ENCODE peak calls at places on chromosomes 3 and 15, in seven cellular contexts. J is GM20000, D is fibroblast of pulmonary artery, W is A549, T is cardiac muscle cell, M is OCI-LY7, L is uterus. O is an unnamed sample.

GRCh38 chr3:15055019-15055557 is 10.0 kb downstream of the MRPS25 start:
- DNase-seq in M (peak; percentile 29), T (peak; percentile 17), L (no peak), D (peak; percentile 11), J (peak; percentile 68), W (no peak), O (peak; percentile 26)

GRCh38 chr3:42055291-42055690 is 35.9 kb upstream of the TRAK1 start:
- DNase-seq in L (no peak), D (peak; percentile 82), J (no peak), M (no peak), T (peak; percentile 77), W (no peak), O (peak; percentile 84)

GRCh38 chr3:87766736-87767135 is 292.1 kb downstream of the CGGBP1 start:
- DNase-seq in D (no peak), T (no peak), L (no peak), M (no peak), W (no peak), J (no peak), O (no peak)

GRCh38 chr3:128433630-128434185 is 33.0 kb downstream of the DNAJB8 start:
- DNase-seq in M (no peak), T (no peak), L (no peak), J (no peak), D (no peak), W (no peak), O (no peak)

GRCh38 chr3:115623414-115623868 is at the start of gene GAP43:
- DNase-seq in W (peak; percentile 8), L (peak; percentile 22), D (peak; percentile 81), M (no peak), T (peak; percentile 86), J (no peak), O (peak; percentile 74)

GRCh38 chr3:159229161-159229560 is 427.3 kb downstream of the MFSD1 start:
- DNase-seq in W (no peak), J (no peak), D (no peak), L (no peak), M (no peak), T (no peak), O (no peak)

GRCh38 chr3:85571835-85572234 is 613.0 kb downstream of the CADM2 start:
- DNase-seq in M (no peak), W (no peak), L (no peak), T (peak; percentile 31), J (no peak), D (peak; percentile 4), O (no peak)

GRCh38 chr3:60555704-60556340 is 695.4 kb downstream of the FHIT start:
- DNase-seq in D (no peak), J (peak; percentile 40), M (peak; percentile 20), T (no peak), L (no peak), W (no peak), O (peak; percentile 48)

GRCh38 chr3:113533534-113533892 is 1.2 kb downstream of the SIDT1 start:
- DNase-seq in D (no peak), W (no peak), M (peak; percentile 66), L (no peak), T (no peak), J (peak; percentile 56), O (no peak)

GRCh38 chr3:51796859-51797258 is 17.8 kb upstream of the IQCF6 start:
- DNase-seq in L (no peak), M (no peak), W (no peak), J (no peak), D (no peak), T (no peak), O (no peak)

GRCh38 chr3:127706785-127707351 is 34.1 kb downstream of the ABTB1 start:
- DNase-seq in J (no peak), D (no peak), L (peak; percentile 6), M (no peak), T (no peak), W (no peak), O (no peak)

GRCh38 chr15:88335074-88335473 is 78.5 kb upstream of the NTRK3 start:
- DNase-seq in D (no peak), L (no peak), M (no peak), W (no peak), J (no peak), T (no peak), O (no peak)

GRCh38 chr3:14484741-14485140 is 55.4 kb downstream of the GRIP2 start:
- DNase-seq in W (no peak), D (no peak), M (no peak), L (no peak), J (no peak), T (no peak), O (no peak)

GRCh38 chr3:126448141-126448892 is 27.4 kb downstream of the ZXDC start:
- DNase-seq in T (no peak), W (no peak), M (no peak), D (no peak), J (no peak), L (no peak), O (no peak)

GRCh38 chr3:196344663-196345062 is 6.5 kb upstream of the TM4SF19 start:
- DNase-seq in D (no peak), M (no peak), L (no peak), W (no peak), J (peak; percentile 38), T (no peak), O (no peak)

GRCh38 chr3:138348950-138349739 is 766 bp downstream of the MRAS start:
- DNase-seq in M (no peak), W (peak; percentile 22), T (peak; percentile 38), L (peak; percentile 57), D (peak; percentile 35), J (peak; percentile 29), O (peak; percentile 13)

GRCh38 chr3:17234382-17234781 is 349.6 kb downstream of the PLCL2 start:
- DNase-seq in M (no peak), J (no peak), W (no peak), L (no peak), T (no peak), D (no peak), O (no peak)

GRCh38 chr3:106092792-106093191 is 224.0 kb upstream of the CBLB start:
- DNase-seq in W (no peak), J (no peak), D (no peak), M (no peak), L (no peak), T (no peak), O (no peak)

GRCh38 chr15:92907880-92908279 is 7.8 kb downstream of the CHD2 start:
- DNase-seq in T (peak; percentile 88), M (no peak), J (no peak), W (no peak), D (peak; percentile 84), L (peak; percentile 83), O (peak; percentile 86)

GRCh38 chr3:48492461-48493202 is 11.3 kb downstream of the SHISA5 start:
- DNase-seq in L (no peak), M (peak; percentile 77), J (no peak), W (no peak), D (no peak), T (peak; percentile 30), O (no peak)

GRCh38 chr15:68822818-68823217 is 2.1 kb upstream of the ANP32A start:
- DNase-seq in D (no peak), M (no peak), L (no peak), T (no peak), J (no peak), W (no peak), O (no peak)

GRCh38 chr3:150251654-150252053 is 156.4 kb upstream of the TSC22D2 start:
- DNase-seq in D (peak; percentile 36), T (peak; percentile 55), M (no peak), L (no peak), J (no peak), W (no peak), O (peak; percentile 80)

GRCh38 chr15:77497942-77498361 is 77.3 kb downstream of the HMG20A start:
- DNase-seq in J (no peak), W (no peak), M (no peak), T (peak; percentile 31), L (peak; percentile 37), D (peak; percentile 32), O (peak; percentile 34)

GRCh38 chr15:89566141-89566540 is 9.1 kb upstream of the TICRR start:
- DNase-seq in D (no peak), M (no peak), W (no peak), J (no peak), L (no peak), T (no peak), O (no peak)

GRCh38 chr3:134807189-134807588 is 12.1 kb downstream of the EPHB1 start:
- DNase-seq in T (no peak), J (no peak), W (no peak), D (no peak), M (no peak), L (no peak), O (no peak)

GRCh38 chr3:18807593-18807992 is 340.7 kb upstream of the KCNH8 start:
- DNase-seq in W (no peak), T (no peak), D (no peak), L (no peak), M (no peak), J (no peak), O (no peak)

GRCh38 chr15:53580371-53580770 is 179.1 kb downstream of the WDR72 start:
- DNase-seq in L (no peak), D (no peak), W (no peak), J (no peak), M (no peak), T (no peak), O (no peak)

GRCh38 chr3:183253961-183254815 is 1.1 kb downstream of the B3GNT5 start:
- DNase-seq in J (peak; percentile 62), M (no peak), W (no peak), L (peak; percentile 37), D (peak; percentile 46), T (peak; percentile 54), O (no peak)
- TF ChIP-seq CTCF in J (no peak), M (no peak), W (peak; percentile 45), L (no peak), D (no peak), T (no peak), O (no peak)

DNA sequence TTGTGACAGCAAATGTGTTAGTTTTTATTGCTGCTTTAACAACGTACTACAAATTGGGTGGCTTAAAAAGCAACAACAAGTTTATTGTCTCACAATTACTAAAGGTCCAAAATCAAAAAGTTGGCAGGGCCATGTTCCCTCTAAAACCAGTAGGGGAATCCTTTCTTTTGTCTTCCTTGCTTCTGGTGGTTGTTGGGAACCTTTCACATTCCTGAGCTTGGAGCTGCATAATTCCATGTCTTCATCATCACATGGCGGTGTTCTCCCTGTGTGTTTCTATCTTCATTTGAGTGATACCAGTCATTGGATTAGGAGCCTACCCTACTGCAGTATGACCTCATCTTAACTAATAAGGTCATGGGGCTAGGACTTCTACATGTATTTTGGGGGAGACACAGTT is 7.4 kb downstream of the SPRED1 start:
- DNase-seq in J (no peak), W (no peak), M (no peak), T (peak; percentile 49), D (peak; percentile 50), L (no peak), O (peak; percentile 42)
- TF ChIP-seq CTCF in J (no peak), W (no peak), M (no peak), T (peak; percentile 21), D (peak; percentile 21), L (no peak), O (peak; percentile 43)

GRCh38 chr15:74808840-74809229 is 3.8 kb upstream of the LMAN1L start:
- DNase-seq in W (no peak), T (no peak), M (no peak), D (no peak), J (no peak), L (no peak), O (no peak)
- TF ChIP-seq CTCF in W (no peak), T (no peak), M (peak; percentile 57), D (no peak), J (no peak), L (no peak), O (peak; percentile 20)

DNA sequence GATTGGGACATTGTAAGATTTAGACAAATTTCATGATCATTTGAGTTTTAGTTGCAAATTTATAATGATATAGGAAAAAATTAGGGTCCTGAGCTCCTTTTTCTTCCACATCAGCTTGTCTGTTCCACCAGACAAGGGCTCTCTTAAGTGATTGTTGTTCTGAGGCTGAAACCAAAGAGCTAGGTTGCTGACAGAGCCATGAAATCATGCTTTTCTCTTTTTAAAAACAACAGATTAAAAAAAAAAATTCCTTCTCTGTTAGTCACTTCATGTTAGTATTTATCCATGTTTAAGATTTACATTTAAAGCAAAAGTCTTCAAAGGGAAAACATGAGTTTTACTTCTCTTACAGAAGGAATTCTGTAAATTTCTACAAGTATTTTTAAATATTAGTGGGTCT is 56.8 kb downstream of the ATP2C1 start:
- DNase-seq in L (no peak), D (peak; percentile 56), T (peak; percentile 37), J (no peak), M (no peak), W (no peak), O (no peak)
- TF ChIP-seq CTCF in L (no peak), D (no peak), T (no peak), J (no peak), M (no peak), W (no peak), O (no peak)

O was measured in HFFc6.